ENCODE peak calls at places on chromosome 3, in four cellular contexts. R is stimulated activated CD4-positive, alpha-beta T cell treated with anti-CD3 and anti-CD28 coated beads, Interleukin-4, amount 100 ng/mL, for 4 hours; B is left cardiac atrium; W is fibroblast of villous mesenchyme. G is an unnamed sample.

GRCh38 chr3:59268170-59268569 is 218.3 kb upstream of the CFAP20DC start:
- DNase-seq in R (no peak), B (no peak), W (no peak), G (no peak)

GRCh38 chr3:9226326-9226725 is 23.1 kb downstream of the SRGAP3 start:
- DNase-seq in R (no peak), B (no peak), W (peak), G (no peak)

GRCh38 chr3:10285742-10286524 is 6.8 kb downstream of the GHRL start:
- DNase-seq in R (no peak), B (no peak), W (peak), G (no peak)

GRCh38 chr3:178525180-178525704 is 11.0 kb upstream of the KCNMB2 start:
- DNase-seq in R (no peak), B (no peak), W (peak), G (no peak)

GRCh38 chr3:46278816-46279672 is 36.8 kb downstream of the CCR3 start:
- DNase-seq in R (no peak), B (no peak), W (no peak), G (no peak)

GRCh38 chr3:39208463-39209055 is 16.2 kb upstream of the XIRP1 start:
- DNase-seq in R (no peak), B (no peak), W (peak), G (peak)

GRCh38 chr3:44120721-44121582 is 120.7 kb upstream of the TOPAZ1 start:
- DNase-seq in R (no peak), B (peak), W (no peak), G (no peak)

GRCh38 chr3:156976933-156977332 is 150.8 kb downstream of the LEKR1 start:
- DNase-seq in R (no peak), B (no peak), W (no peak), G (no peak)

GRCh38 chr3:138938877-138939562 is 7.9 kb downstream of the FOXL2 start:
- DNase-seq in R (no peak), B (no peak), W (no peak), G (no peak)

GRCh38 chr3:113531826-113532697 is at the start of gene SIDT1:
- DNase-seq in R (peak), B (peak), W (peak), G (no peak)

GRCh38 chr3:143287403-143287802 is 167.8 kb downstream of the CHST2 start:
- DNase-seq in R (no peak), B (no peak), W (no peak), G (no peak)

GRCh38 chr3:139258276-139258675 is 85.5 kb upstream of the MRPS22 start:
- DNase-seq in R (no peak), B (no peak), W (no peak), G (no peak)

GRCh38 chr3:53229606-53230005 is 26.2 kb downstream of the TKT start:
- DNase-seq in R (no peak), B (no peak), W (no peak), G (no peak)

GRCh38 chr3:39064646-39065045 is 12.8 kb downstream of the WDR48 start:
- DNase-seq in R (no peak), B (no peak), W (peak), G (no peak)

G was measured in SHP77 treated with DMSO at 0.1 percent for 48 hours.